ENCODE peak calls at places on chromosome 13, in four cellular contexts. U is ascending aorta, F is astrocyte of the cerebellum, B is cardiac fibroblast. R is an unnamed sample.

GRCh38 chr13:35599385-35599784 is 122.9 kb upstream of the MAB21L1 start:
- DNase-seq in U (no peak), F (no peak), B (peak; percentile 4), R (no peak)

GRCh38 chr13:97108535-97108910 is 113.6 kb upstream of the MBNL2 start:
- DNase-seq in U (no peak), F (peak; percentile 31), B (peak; percentile 79), R (no peak)

GRCh38 chr13:31587696-31588266 is 151.5 kb upstream of the RXFP2 start:
- DNase-seq in U (no peak), F (no peak), B (peak; percentile 61), R (no peak)

GRCh38 chr13:101454767-101455166 is 2.3 kb downstream of the ITGBL1 start:
- DNase-seq in U (no peak), F (no peak), B (peak; percentile 14), R (no peak)

GRCh38 chr13:113045214-113046007 is 60.2 kb upstream of the F7 start:
- DNase-seq in U (no peak), F (no peak), B (no peak), R (no peak)

GRCh38 chr13:28566283-28566682 is 71.4 kb upstream of the FLT1 start:
- DNase-seq in U (no peak), F (no peak), B (no peak), R (no peak)

GRCh38 chr13:106650690-106651205 is 82.8 kb upstream of the ARGLU1 start:
- DNase-seq in U (no peak), F (no peak), B (no peak), R (no peak)

GRCh38 chr13:89205856-89206255 is 1534.7 kb downstream of the SLITRK5 start:
- DNase-seq in U (no peak), F (no peak), B (no peak), R (no peak)

GRCh38 chr13:111152836-111153235 is 37.7 kb downstream of the ARHGEF7 start:
- DNase-seq in U (no peak), F (no peak), B (peak; percentile 11), R (no peak)

GRCh38 chr13:49409008-49409407 is 34.9 kb downstream of the CAB39L start:
- DNase-seq in U (no peak), F (no peak), B (no peak), R (no peak)

GRCh38 chr13:48561461-48562224 is 28.8 kb upstream of the RCBTB2 start:
- DNase-seq in U (no peak), F (no peak), B (no peak), R (no peak)

GRCh38 chr13:77696006-77696862 is 1.3 kb upstream of the SLAIN1 start:
- DNase-seq in U (no peak), F (no peak), B (no peak), R (no peak)

GRCh38 chr13:25686831-25687495 is 315.2 kb downstream of the ATP8A2 start:
- DNase-seq in U (no peak), F (no peak), B (no peak), R (no peak)

GRCh38 chr13:38862443-38862842 is 128.2 kb downstream of the STOML3 start:
- DNase-seq in U (no peak), F (no peak), B (no peak), R (no peak)

GRCh38 chr13:20134732-20135131 is 26.1 kb downstream of the GJA3 start:
- DNase-seq in U (no peak), F (no peak), B (no peak), R (no peak)

GRCh38 chr13:24997367-24997967 is 98.5 kb upstream of the PABPC3 start:
- DNase-seq in U (no peak), F (peak; percentile 16), B (peak; percentile 45), R (no peak)

GRCh38 chr13:43298799-43299198 is 275.4 kb downstream of the DNAJC15 start:
- DNase-seq in U (no peak), F (no peak), B (peak; percentile 21), R (no peak)

GRCh38 chr13:33153421-33154381 is 131.9 kb downstream of the STARD13 start:
- DNase-seq in U (no peak), F (peak; percentile 8), B (peak; percentile 74), R (no peak)

GRCh38 chr13:32426191-32426980 is 1.5 kb downstream of the N4BP2L1 start:
- DNase-seq in U (no peak), F (no peak), B (no peak), R (no peak)

GRCh38 chr13:36998624-36999041 is 507 bp downstream of the ALG5 start:
- DNase-seq in U (no peak), F (no peak), B (no peak), R (no peak)

GRCh38 chr13:33017410-33017929 is 1.2 kb downstream of the KL start:
- DNase-seq in U (no peak), F (peak; percentile 15), B (peak; percentile 73), R (no peak)

GRCh38 chr13:77563110-77563509 is 27.6 kb downstream of the SCEL start:
- DNase-seq in U (no peak), F (peak; percentile 43), B (peak; percentile 25), R (no peak)

GRCh38 chr13:64154514-64154913 is 2738.9 kb upstream of the PCDH20 start:
- DNase-seq in U (no peak), F (peak; percentile 34), B (peak; percentile 55), R (no peak)

GRCh38 chr13:80977168-80977567 is 636.2 kb upstream of the SPRY2 start:
- DNase-seq in U (no peak), F (no peak), B (no peak), R (no peak)

GRCh38 chr13:76890036-76890435 is 3.8 kb upstream of the KCTD12 start:
- DNase-seq in U (no peak), F (no peak), B (peak; percentile 14), R (no peak)

GRCh38 chr13:98482476-98483444 is 94.1 kb downstream of the STK24 start:
- DNase-seq in U (peak; percentile 31), F (peak; percentile 42), B (peak; percentile 85), R (no peak)

GRCh38 chr13:19862511-19863313 is 737 bp downstream of the ZMYM5 start:
- DNase-seq in U (no peak), F (no peak), B (peak; percentile 25), R (no peak)

GRCh38 chr13:52925775-52926285 is 77.4 kb upstream of the PCDH8 start:
- DNase-seq in U (no peak), F (no peak), B (no peak), R (no peak)

GRCh38 chr13:30690282-30691188 is 44.8 kb upstream of the ALOX5AP start:
- DNase-seq in U (peak; percentile 56), F (peak; percentile 82), B (peak; percentile 96), R (peak; percentile 90)

GRCh38 chr13:24225062-24225461 is 64.5 kb downstream of the SPATA13 start:
- DNase-seq in U (no peak), F (no peak), B (no peak), R (no peak)

DNA sequence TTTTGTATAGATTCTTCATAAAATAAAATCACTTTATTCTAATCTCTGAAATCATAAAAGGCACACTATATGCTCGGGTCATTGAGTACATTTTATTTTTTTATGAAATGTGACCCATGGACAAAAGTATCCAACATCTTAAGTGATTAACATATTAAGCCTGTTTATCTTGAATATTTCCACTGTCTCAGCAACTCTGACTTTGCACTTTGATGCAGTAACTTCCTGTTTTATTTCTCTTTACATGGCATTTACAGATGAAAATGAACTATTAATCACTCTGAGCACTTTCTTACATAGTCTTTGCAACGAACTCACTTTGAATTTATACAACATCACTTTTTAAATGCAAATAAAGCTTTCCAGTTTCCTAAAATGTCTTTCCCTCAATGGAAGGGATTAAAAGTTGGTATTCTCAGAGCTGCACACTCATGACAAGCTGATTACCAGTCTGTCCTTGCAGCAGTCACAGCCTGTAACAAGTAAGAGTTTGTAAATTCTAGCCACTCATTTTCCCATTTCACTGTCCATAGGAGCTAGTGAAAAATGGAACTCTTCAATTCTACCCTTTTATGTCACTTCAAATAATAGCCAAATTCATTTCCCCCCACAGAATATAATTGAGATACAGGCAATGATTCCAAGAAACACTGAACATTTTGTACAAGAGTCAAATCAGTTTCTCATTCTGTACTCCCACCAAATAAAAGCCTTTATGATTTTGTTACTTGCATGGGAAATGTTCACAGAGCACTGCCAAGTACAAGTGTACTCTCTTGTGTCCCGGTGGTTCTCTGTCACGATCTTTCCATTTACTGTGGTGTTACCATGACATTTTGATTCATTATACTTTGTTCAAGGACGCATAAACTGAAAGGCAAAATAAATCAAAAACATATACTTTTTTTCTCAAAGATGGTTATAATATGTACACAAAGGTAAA is 1968.9 kb downstream of the PCDH9 start:
- DNase-seq in U (no peak), F (no peak), B (peak; percentile 5), R (no peak)
- H3K4me3 ChIP-seq in U (no peak overlapping the region), F (no peak overlapping the region), B (no peak overlapping the region), R (no peak overlapping the region)

GRCh38 chr13:102852556-102852955 is 6.7 kb downstream of the ERCC5 start:
- DNase-seq in U (no peak), F (no peak), B (peak; percentile 69), R (no peak)
- H3K4me3 ChIP-seq in U (no peak overlapping the region), F (no peak overlapping the region), B (no peak overlapping the region), R (no peak overlapping the region)

DNA sequence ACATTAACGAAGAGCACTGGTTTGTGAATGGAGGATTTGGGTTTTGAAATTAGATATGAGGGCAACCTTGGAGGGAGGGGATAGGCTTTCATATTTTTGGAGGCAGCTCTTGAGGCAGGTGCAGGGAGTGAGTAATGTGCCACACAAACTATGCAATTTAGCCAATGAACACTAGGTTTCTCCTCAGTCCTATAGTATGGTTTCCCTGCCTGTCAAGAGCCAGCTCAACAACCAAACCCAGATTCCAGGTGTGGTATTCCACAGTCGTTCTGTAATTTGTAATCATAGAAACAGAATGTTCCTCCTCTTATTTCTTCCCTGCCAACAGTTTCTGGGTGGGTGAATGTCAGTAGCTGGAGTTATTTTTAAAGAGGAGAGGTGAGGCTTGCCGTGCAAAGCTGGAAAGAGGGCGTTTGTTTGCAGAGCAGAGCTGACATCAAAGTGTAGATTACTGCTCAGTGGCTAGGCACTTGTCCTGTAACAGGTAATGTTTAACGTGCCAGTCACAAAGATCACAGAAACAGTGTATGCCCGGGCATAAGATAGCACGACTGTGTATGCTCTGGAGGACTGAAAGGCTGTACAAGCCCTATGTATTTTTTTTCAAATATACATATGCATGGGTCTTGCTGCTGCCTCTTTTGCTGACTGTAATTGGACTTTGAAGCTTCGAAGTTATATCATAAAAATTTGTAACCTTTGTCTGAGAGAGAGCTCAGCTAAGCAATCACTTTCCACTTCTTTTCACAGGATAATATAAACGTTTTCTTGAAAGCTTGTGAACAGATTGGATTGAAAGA is 124.3 kb downstream of the LMO7 start:
- DNase-seq in U (no peak), F (no peak), B (peak; percentile 14), R (no peak)
- H3K4me3 ChIP-seq in U (peak overlapping the region; percentile 60), F (no peak overlapping the region), B (no peak overlapping the region), R (no peak overlapping the region)

GRCh38 chr13:50594276-50594970 is 249.1 kb downstream of the DLEU7 start:
- DNase-seq in U (no peak), F (no peak), B (no peak), R (no peak)

GRCh38 chr13:50589139-50589538 is 254.4 kb downstream of the DLEU7 start:
- DNase-seq in U (no peak), F (peak; percentile 97), B (peak; percentile 69), R (peak; percentile 83)

GRCh38 chr13:50593228-50593627 is 250.3 kb downstream of the DLEU7 start:
- DNase-seq in U (no peak), F (no peak), B (no peak), R (no peak)

GRCh38 chr13:50589651-50590054 is 253.8 kb downstream of the DLEU7 start:
- DNase-seq in U (no peak), F (peak; percentile 55), B (peak; percentile 71), R (peak; percentile 56)

GRCh38 chr13:50592412-50593145 is 250.9 kb downstream of the DLEU7 start:
- DNase-seq in U (no peak), F (peak; percentile 61), B (peak; percentile 50), R (peak; percentile 72)
- H3K4me3 ChIP-seq in U (no peak overlapping the region), F (no peak overlapping the region), B (no peak overlapping the region), R (no peak overlapping the region)

R was measured in AG04449.